ENCODE peak calls at places on chromosome 10, in five cellular contexts. Z is H9; P is stimulated activated naive B cell treated with anti-CD40 and anti-IgM and Interleukin-4, amounts not matched to agents 10 μg/mL and 1 μg/mL and 100 μg/mL, for 72 hours; O is HepG2; J is NCI-H510A treated with DMSO at 0.1 percent for 48 hours. I is an unnamed sample.

GRCh38 chr10:7069706-7070105 is 341.1 kb downstream of the SFMBT2 start:
- DNase-seq in Z (no peak), P (no peak), O (no peak), J (no peak), I (no peak)

GRCh38 chr10:71754562-71754961 is 18.8 kb downstream of the VSIR start:
- DNase-seq in Z (no peak), P (no peak), O (no peak), J (no peak), I (no peak)

GRCh38 chr10:8103543-8103942 is 49.1 kb downstream of the GATA3 start:
- DNase-seq in Z (peak), P (no peak), O (no peak), J (no peak), I (peak)

GRCh38 chr10:124677291-124677690 is 66.9 kb downstream of the FAM53B start:
- DNase-seq in Z (no peak), P (no peak), O (no peak), J (no peak), I (peak)

GRCh38 chr10:87862644-87863101 is 660 bp downstream of the KLLN start:
- DNase-seq in Z (no peak), P (no peak), O (no peak), J (no peak), I (no peak)

GRCh38 chr10:124688889-124689670 is 55.1 kb downstream of the FAM53B start:
- DNase-seq in Z (no peak), P (peak), O (no peak), J (no peak), I (no peak)

GRCh38 chr10:46286991-46287693 is at the start of gene ANTXRL:
- DNase-seq in Z (no peak), P (no peak), O (no peak), J (no peak), I (no peak)

GRCh38 chr10:77478248-77478963 is 159.2 kb downstream of the KCNMA1 start:
- DNase-seq in Z (no peak), P (no peak), O (no peak), J (no peak), I (no peak)

GRCh38 chr10:14652067-14652466 is 122.6 kb downstream of the FAM107B start:
- DNase-seq in Z (no peak), P (no peak), O (no peak), J (no peak), I (no peak)

GRCh38 chr10:17235136-17235535 is 7.1 kb downstream of the VIM start:
- DNase-seq in Z (peak), P (no peak), O (no peak), J (no peak), I (no peak)

GRCh38 chr10:27792191-27792590 is 46.6 kb upstream of the MKX start:
- DNase-seq in Z (no peak), P (no peak), O (no peak), J (no peak), I (no peak)

GRCh38 chr10:96236090-96236478 is 35.3 kb downstream of the BLNK start:
- DNase-seq in Z (no peak), P (no peak), O (no peak), J (no peak), I (no peak)

GRCh38 chr10:68327889-68328786 is 3.7 kb upstream of the HNRNPH3 start:
- DNase-seq in Z (no peak), P (no peak), O (peak), J (peak), I (peak)

GRCh38 chr10:121578965-121579364 is 19.3 kb downstream of the FGFR2 start:
- DNase-seq in Z (no peak), P (no peak), O (no peak), J (no peak), I (no peak)

GRCh38 chr10:58967551-58968418 is 208.7 kb upstream of the PHYHIPL start:
- DNase-seq in Z (peak), P (no peak), O (peak), J (peak), I (peak)

GRCh38 chr10:32163076-32163773 is 107.0 kb upstream of the KIF5B start:
- DNase-seq in Z (no peak), P (no peak), O (no peak), J (no peak), I (no peak)

GRCh38 chr10:24176658-24177057 is 32.3 kb upstream of the KIAA1217 start:
- DNase-seq in Z (no peak), P (no peak), O (no peak), J (no peak), I (no peak)

GRCh38 chr10:77501152-77501845 is 136.3 kb downstream of the KCNMA1 start:
- DNase-seq in Z (no peak), P (no peak), O (no peak), J (no peak), I (no peak)

GRCh38 chr10:78520737-78521430 is 487.2 kb downstream of the RPS24 start:
- DNase-seq in Z (peak), P (no peak), O (peak), J (peak), I (peak)

GRCh38 chr10:107031981-107032699 is 132.4 kb downstream of the SORCS1 start:
- DNase-seq in Z (no peak), P (no peak), O (no peak), J (no peak), I (no peak)

GRCh38 chr10:92493362-92493761 is 80.5 kb downstream of the IDE start:
- DNase-seq in Z (no peak), P (no peak), O (no peak), J (no peak), I (no peak)

GRCh38 chr10:71084061-71084817 is 128.1 kb upstream of the UNC5B start:
- DNase-seq in Z (peak), P (no peak), O (no peak), J (no peak), I (peak)

GRCh38 chr10:127989481-127989964 is 82.6 kb downstream of the PTPRE start:
- DNase-seq in Z (no peak), P (no peak), O (no peak), J (no peak), I (no peak)

GRCh38 chr10:79627075-79627474 is 16.3 kb downstream of the SFTPA1 start:
- DNase-seq in Z (no peak), P (no peak), O (no peak), J (peak), I (no peak)

GRCh38 chr10:60286436-60287023 is 103.1 kb downstream of the ANK3 start:
- DNase-seq in Z (no peak), P (no peak), O (no peak), J (no peak), I (no peak)

GRCh38 chr10:124550305-124551034 is 88.8 kb downstream of the LHPP start:
- DNase-seq in Z (no peak), P (peak), O (no peak), J (no peak), I (no peak)

GRCh38 chr10:100315603-100316002 is 14.4 kb downstream of the PKD2L1 start:
- DNase-seq in Z (no peak), P (no peak), O (no peak), J (no peak), I (peak)

GRCh38 chr10:1643161-1643910 is 94.0 kb downstream of the ADARB2 start:
- DNase-seq in Z (peak), P (peak), O (peak), J (no peak), I (peak)

GRCh38 chr10:70458329-70459060 is 17.0 kb upstream of the NODAL start:
- DNase-seq in Z (peak), P (peak), O (no peak), J (no peak), I (peak)

GRCh38 chr10:78619244-78619851 is 449.4 kb upstream of the ZMIZ1 start:
- DNase-seq in Z (no peak), P (no peak), O (no peak), J (no peak), I (peak)

GRCh38 chr10:86500846-86501245 is 20.7 kb downstream of the WAPL start:
- DNase-seq in Z (no peak), P (no peak), O (no peak), J (no peak), I (no peak)

GRCh38 chr10:12938271-12938670 is 63.2 kb downstream of the CCDC3 start:
- DNase-seq in Z (no peak), P (no peak), O (no peak), J (no peak), I (no peak)

GRCh38 chr10:102775973-102776669 is 32.4 kb downstream of the WBP1L start:
- DNase-seq in Z (peak), P (no peak), O (peak), J (no peak), I (peak)

GRCh38 chr10:114304017-114304565 is 65.0 kb downstream of the VWA2 start:
- DNase-seq in Z (peak), P (peak), O (peak), J (peak), I (peak)

GRCh38 chr10:128028508-128029279 is 97.5 kb downstream of the MKI67 start:
- DNase-seq in Z (no peak), P (no peak), O (no peak), J (no peak), I (no peak)